ENCODE peak calls at places on chromosomes 3 and 15, in five cellular contexts. X is esophagus squamous epithelium, L is NB4, K is HepG2, H is HCT116. R is an unnamed sample.

GRCh38 chr3:43647331-43648166 is 25.7 kb upstream of the ANO10 start:
- DNase-seq in X (no peak), L (no peak), K (no peak), H (no peak), R (no peak)

GRCh38 chr3:67176396-67176795 is 178.3 kb downstream of the KBTBD8 start:
- DNase-seq in X (no peak), L (no peak), K (no peak), H (no peak), R (no peak)

GRCh38 chr15:67125589-67126502 is 60.4 kb downstream of the SMAD3 start:
- DNase-seq in X (no peak), L (peak; percentile 88), K (no peak), H (peak; percentile 86), R (peak; percentile 94)

GRCh38 chr3:66472313-66473134 is 28.3 kb downstream of the LRIG1 start:
- DNase-seq in X (no peak), L (no peak), K (no peak), H (no peak), R (no peak)

GRCh38 chr3:190552969-190553759 is 39.3 kb downstream of the IL1RAP start:
- DNase-seq in X (no peak), L (no peak), K (no peak), H (no peak), R (no peak)

GRCh38 chr3:185815391-185816282 is 9.2 kb downstream of the IGF2BP2 start:
- DNase-seq in X (no peak), L (no peak), K (no peak), H (no peak), R (no peak)

GRCh38 chr15:63236272-63236671 is 41.1 kb upstream of the APH1B start:
- DNase-seq in X (no peak), L (no peak), K (no peak), H (no peak), R (no peak)

GRCh38 chr3:34075975-34076374 is 277.5 kb downstream of the PDCD6IP start:
- DNase-seq in X (no peak), L (no peak), K (no peak), H (no peak), R (no peak)

GRCh38 chr15:81303241-81304225 is 20.4 kb downstream of the STARD5 start:
- DNase-seq in X (no peak), L (peak; percentile 45), K (no peak), H (no peak), R (peak; percentile 70)

GRCh38 chr15:27398631-27399030 is 427.6 kb downstream of the GABRG3 start:
- DNase-seq in X (no peak), L (no peak), K (peak; percentile 1), H (no peak), R (no peak)

GRCh38 chr3:149783576-149783975 is 8.8 kb downstream of the ANKUB1 start:
- DNase-seq in X (no peak), L (peak; percentile 61), K (peak; percentile 15), H (no peak), R (no peak)

GRCh38 chr3:195697582-195698324 is 23.0 kb upstream of the MUC20 start:
- DNase-seq in X (no peak), L (peak; percentile 30), K (no peak), H (no peak), R (no peak)

GRCh38 chr3:15703346-15703745 is 94.4 kb downstream of the ANKRD28 start:
- DNase-seq in X (no peak), L (peak; percentile 6), K (no peak), H (no peak), R (no peak)

GRCh38 chr15:72835289-72835890 is 51.8 kb upstream of the ADPGK start:
- DNase-seq in X (no peak), L (peak; percentile 25), K (peak; percentile 4), H (peak; percentile 13), R (peak; percentile 8)

GRCh38 chr15:22979069-22979698 is 984 bp downstream of the CYFIP1 start:
- DNase-seq in X (no peak), L (peak; percentile 81), K (peak; percentile 36), H (no peak), R (peak; percentile 88)

GRCh38 chr15:48796930-48797329 is 13.9 kb downstream of the CEP152 start:
- DNase-seq in X (no peak), L (no peak), K (no peak), H (no peak), R (no peak)

GRCh38 chr15:23497710-23498111 is 50.7 kb upstream of the GOLGA6L2 start:
- DNase-seq in X (no peak), L (peak; percentile 24), K (no peak), H (no peak), R (no peak)

GRCh38 chr3:56930706-56931105 is 129.0 kb upstream of the ARHGEF3 start:
- DNase-seq in X (no peak), L (no peak), K (no peak), H (no peak), R (no peak)

GRCh38 chr3:66224220-66224619 is 3.4 kb downstream of the SLC25A26 start:
- DNase-seq in X (no peak), L (no peak), K (no peak), H (no peak), R (no peak)

GRCh38 chr3:144032531-144033234 is 61.1 kb downstream of the DIPK2A start:
- DNase-seq in X (no peak), L (no peak), K (no peak), H (no peak), R (no peak)

GRCh38 chr3:187967982-187968381 is 186.0 kb upstream of the LPP start:
- DNase-seq in X (no peak), L (no peak), K (no peak), H (no peak), R (no peak)

GRCh38 chr3:60912142-60912541 is 339.1 kb downstream of the FHIT start:
- DNase-seq in X (no peak), L (no peak), K (no peak), H (no peak), R (no peak)

GRCh38 chr3:180546863-180547262 is 55.1 kb upstream of the TTC14 start:
- DNase-seq in X (no peak), L (no peak), K (no peak), H (no peak), R (no peak)

GRCh38 chr3:44734646-44735168 is 5.3 kb downstream of the ZNF501 start:
- DNase-seq in X (no peak), L (no peak), K (no peak), H (no peak), R (no peak)

DNA sequence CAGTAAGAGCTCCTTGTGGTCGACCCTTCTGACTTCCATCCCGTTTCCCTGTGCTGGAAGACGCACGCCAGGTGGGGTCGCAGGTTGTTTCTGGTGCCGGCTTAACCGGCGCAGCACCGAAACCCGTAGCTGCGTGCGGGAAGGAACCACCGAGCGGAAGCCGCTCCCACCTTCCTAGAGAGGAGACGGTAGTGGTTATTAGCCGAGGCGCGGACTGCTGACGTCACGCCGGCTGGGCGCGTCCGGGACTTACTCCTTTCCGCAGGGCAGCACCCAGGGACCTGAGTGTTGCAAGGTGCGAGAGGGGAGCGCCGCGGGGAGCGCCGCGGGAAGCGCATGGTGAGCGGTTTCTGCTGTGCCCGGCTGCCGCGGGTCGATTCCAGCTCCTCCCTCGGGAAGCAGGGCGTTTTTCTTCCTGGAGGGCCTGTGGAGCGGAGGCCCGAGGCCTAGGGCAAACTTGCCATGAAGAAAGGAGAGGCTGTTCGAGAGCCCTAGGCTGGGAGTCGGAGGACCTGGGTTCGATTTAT is at the start of gene ZNF501:
- DNase-seq in X (peak; percentile 43), L (no peak), K (peak; percentile 90), H (no peak), R (peak; percentile 91)
- TF ChIP-seq POLR2A in X (peak; percentile 49), L (no peak), K (peak; percentile 78), H (no peak), R (no peak)

GRCh38 chr3:36546196-36546595 is 165.9 kb downstream of the STAC start:
- DNase-seq in X (no peak), L (no peak), K (no peak), H (no peak), R (no peak)

GRCh38 chr3:36542186-36542585 is 161.9 kb downstream of the STAC start:
- DNase-seq in X (no peak), L (no peak), K (no peak), H (no peak), R (no peak)

GRCh38 chr3:36538405-36538804 is 158.1 kb downstream of the STAC start:
- DNase-seq in X (no peak), L (no peak), K (no peak), H (no peak), R (no peak)

GRCh38 chr3:36543276-36543997 is 163.1 kb downstream of the STAC start:
- DNase-seq in X (no peak), L (no peak), K (no peak), H (no peak), R (no peak)

DNA sequence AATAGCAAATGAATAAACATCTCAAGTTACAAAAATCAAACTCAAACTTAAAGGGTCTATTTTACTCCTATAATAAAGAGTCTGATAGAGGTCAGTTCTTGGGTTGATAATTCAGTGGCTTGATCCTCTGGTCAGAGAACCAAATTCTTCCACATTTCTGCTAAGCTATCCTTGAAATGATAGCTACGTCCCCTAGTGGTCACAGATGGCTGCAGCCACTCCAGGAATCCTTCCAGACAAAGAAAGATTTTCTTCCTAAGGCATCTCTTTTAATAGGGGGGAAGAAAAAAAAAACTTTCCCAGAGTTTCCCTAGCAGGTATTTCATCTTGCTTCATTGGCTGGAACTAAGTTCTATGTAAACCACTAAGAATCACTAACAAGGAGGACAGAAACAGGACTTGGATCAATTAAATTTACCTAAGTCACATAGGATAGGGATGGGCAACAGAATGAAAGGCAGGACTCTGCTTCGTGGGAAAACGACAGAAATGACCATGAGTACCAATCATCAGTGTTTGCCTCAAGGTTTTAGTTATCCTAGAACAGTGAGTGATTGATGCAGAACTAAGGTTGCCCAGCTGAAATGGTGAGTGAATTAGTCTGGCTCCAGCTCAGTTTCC is 160.7 kb downstream of the STAC start:
- DNase-seq in X (no peak), L (peak; percentile 26), K (peak; percentile 4), H (peak; percentile 12), R (no peak)
- TF ChIP-seq CTCF in X (peak; percentile 42), L (peak; percentile 83), K (peak; percentile 52), H (peak; percentile 84), R (no peak)

DNA sequence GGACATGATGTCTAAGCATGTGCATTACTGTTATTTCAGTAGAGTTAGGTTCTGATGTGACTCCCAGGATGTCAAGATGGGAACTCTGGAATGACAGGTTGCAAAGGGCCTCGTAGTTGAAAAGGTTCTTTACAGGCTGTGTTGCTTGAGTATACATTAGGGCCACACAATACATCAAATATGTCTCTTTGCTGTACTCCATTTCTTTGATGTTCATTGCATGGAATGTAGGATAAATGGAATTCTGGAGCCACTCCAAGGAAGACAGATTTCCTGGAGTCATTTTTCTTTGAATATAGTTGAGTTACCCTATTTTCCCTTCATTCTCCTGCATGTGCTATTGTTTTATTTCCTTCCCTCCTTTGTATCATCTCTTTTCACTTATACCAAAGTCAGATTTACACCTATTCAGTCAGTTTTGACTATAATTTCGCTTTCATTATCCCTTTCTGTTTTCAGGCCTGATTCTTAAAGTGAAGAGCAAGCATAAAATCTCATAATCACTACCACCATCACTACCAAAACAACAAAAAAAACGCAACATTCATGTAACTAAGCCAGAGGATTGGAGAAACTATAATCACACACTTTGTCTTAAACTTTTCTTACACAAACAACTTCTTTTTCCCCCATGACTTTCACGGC is 61.2 kb upstream of the PTX3 start:
- DNase-seq in X (no peak), L (no peak), K (no peak), H (no peak), R (no peak)
- H3K4me3 ChIP-seq in X (no peak overlapping the region), L (no peak overlapping the region), K (no peak overlapping the region), H (no peak overlapping the region), R (no peak overlapping the region)

DNA sequence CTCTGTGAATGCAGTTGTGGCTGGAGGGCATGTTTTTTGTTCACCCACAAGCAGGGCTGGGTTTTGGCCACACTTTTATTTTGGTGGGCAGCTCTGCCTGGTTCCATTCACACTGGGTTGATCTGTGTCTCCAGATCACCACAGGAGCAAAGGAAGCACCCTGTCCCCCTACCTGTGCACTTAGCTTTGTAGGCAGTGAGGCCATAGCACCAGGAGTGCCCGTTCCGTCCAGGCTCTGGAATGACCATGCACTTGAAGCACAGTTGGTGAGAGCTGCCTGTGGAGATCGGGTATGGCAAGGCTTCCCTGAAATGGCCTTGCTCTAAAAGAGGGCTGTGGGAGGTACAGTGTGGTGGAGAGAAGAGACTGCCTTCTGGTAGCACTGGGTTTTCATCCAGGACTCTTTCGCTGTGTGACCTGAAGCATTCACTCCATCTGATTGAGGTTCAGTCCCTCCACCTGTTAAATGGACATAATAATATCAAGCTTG is 31.7 kb downstream of the MINAR1 start:
- DNase-seq in X (no peak), L (no peak), K (no peak), H (no peak), R (no peak)
- TF ChIP-seq POLR2A in X (no peak), L (no peak), K (no peak), H (no peak), R (no peak)

R was measured in lower leg skin.